ENCODE peak calls at places on chromosomes 11 and 22, in eight cellular contexts. J is cardiac muscle cell; W is body of pancreas; L is retinal pigment epithelial cell; F is AG10803; N is CD8-positive, alpha-beta T cell; H is dorsolateral prefrontal cortex; Y is GM23248. G is an unnamed sample.

GRCh38 chr11:31847761-31848160 is 36.6 kb upstream of the PAX6 start:
- DNase-seq in J (no peak), W (no peak), L (no peak), F (peak; percentile 12), N (no peak), H (no peak), Y (no peak), G (no peak)

GRCh38 chr22:49094151-49094550 is 733.5 kb downstream of the BRD1 start:
- DNase-seq in J (no peak), W (no peak), L (no peak), F (no peak), N (no peak), H (no peak), Y (no peak), G (no peak)

GRCh38 chr11:20966489-20966888 is 297.1 kb downstream of the NELL1 start:
- DNase-seq in J (no peak), W (no peak), L (no peak), F (no peak), N (no peak), H (no peak), Y (no peak), G (no peak)

GRCh38 chr11:15793032-15793996 is 563.0 kb downstream of the SOX6 start:
- DNase-seq in J (peak; percentile 50), W (no peak), L (no peak), F (peak; percentile 48), N (no peak), H (no peak), Y (peak; percentile 64), G (peak; percentile 43)

GRCh38 chr22:40231618-40232313 is 54.0 kb downstream of the TNRC6B start:
- DNase-seq in J (no peak), W (no peak), L (no peak), F (no peak), N (no peak), H (no peak), Y (no peak), G (no peak)

GRCh38 chr11:86214710-86215109 is 29.8 kb upstream of the EED start:
- DNase-seq in J (no peak), W (no peak), L (no peak), F (no peak), N (no peak), H (no peak), Y (peak; percentile 17), G (no peak)

GRCh38 chr11:94525933-94526332 is 13.7 kb downstream of the C11orf97 start:
- DNase-seq in J (peak; percentile 90), W (peak; percentile 78), L (peak; percentile 44), F (peak; percentile 79), N (no peak), H (peak; percentile 39), Y (peak; percentile 81), G (no peak)

GRCh38 chr11:18726040-18726439 is at the start of gene IGSF22:
- DNase-seq in J (no peak), W (no peak), L (no peak), F (no peak), N (no peak), H (no peak), Y (no peak), G (no peak)

GRCh38 chr22:45915841-45916240 is 61.1 kb downstream of the WNT7B start:
- DNase-seq in J (no peak), W (no peak), L (no peak), F (no peak), N (no peak), H (no peak), Y (no peak), G (no peak)

GRCh38 chr22:19844423-19845368 is 10.0 kb downstream of the GNB1L start:
- DNase-seq in J (peak; percentile 33), W (peak; percentile 30), L (no peak), F (peak; percentile 81), N (peak; percentile 37), H (peak; percentile 35), Y (peak; percentile 96), G (no peak)

GRCh38 chr11:119721129-119722120 is 7.6 kb downstream of the NECTIN1 start:
- DNase-seq in J (no peak), W (peak; percentile 69), L (no peak), F (peak; percentile 36), N (no peak), H (no peak), Y (peak; percentile 72), G (no peak)

GRCh38 chr11:78380615-78381029 is 37.0 kb downstream of the GAB2 start:
- DNase-seq in J (peak; percentile 82), W (no peak), L (no peak), F (peak; percentile 78), N (no peak), H (no peak), Y (peak; percentile 27), G (no peak)

GRCh38 chr22:19492504-19493174 is 12.9 kb downstream of the CDC45 start:
- DNase-seq in J (no peak), W (no peak), L (no peak), F (no peak), N (no peak), H (no peak), Y (no peak), G (no peak)

GRCh38 chr11:4181780-4182721 is 87.5 kb downstream of the RRM1 start:
- DNase-seq in J (peak; percentile 64), W (peak; percentile 86), L (peak; percentile 16), F (peak; percentile 28), N (no peak), H (peak; percentile 35), Y (peak; percentile 80), G (peak; percentile 4)

GRCh38 chr11:122717264-122717867 is 61.8 kb downstream of the UBASH3B start:
- DNase-seq in J (no peak), W (no peak), L (no peak), F (no peak), N (peak; percentile 57), H (no peak), Y (no peak), G (no peak)

GRCh38 chr22:44538071-44538470 is 40.0 kb upstream of the RTL6 start:
- DNase-seq in J (peak; percentile 71), W (no peak), L (no peak), F (peak; percentile 47), N (no peak), H (no peak), Y (peak; percentile 88), G (no peak)

GRCh38 chr22:20642668-20643179 is 131.2 kb upstream of the SERPIND1 start:
- DNase-seq in J (no peak), W (no peak), L (no peak), F (no peak), N (no peak), H (no peak), Y (no peak), G (no peak)

GRCh38 chr11:110463153-110463552 is 33.4 kb downstream of the FDX1 start:
- DNase-seq in J (peak; percentile 82), W (no peak), L (no peak), F (peak; percentile 35), N (no peak), H (peak; percentile 57), Y (peak; percentile 63), G (no peak)

GRCh38 chr22:19149962-19150361 is at the start of gene GSC2:
- DNase-seq in J (no peak), W (no peak), L (no peak), F (no peak), N (no peak), H (no peak), Y (no peak), G (no peak)

GRCh38 chr22:41613456-41613855 is 7.4 kb downstream of the DESI1 start:
- DNase-seq in J (no peak), W (no peak), L (no peak), F (no peak), N (no peak), H (no peak), Y (no peak), G (no peak)

GRCh38 chr11:9738126-9738525 is 74.2 kb downstream of the SWAP70 start:
- DNase-seq in J (peak; percentile 29), W (no peak), L (no peak), F (no peak), N (no peak), H (no peak), Y (no peak), G (no peak)

GRCh38 chr11:74330065-74330858 is 18.8 kb upstream of the P4HA3 start:
- DNase-seq in J (peak; percentile 33), W (no peak), L (peak; percentile 55), F (peak; percentile 40), N (no peak), H (no peak), Y (peak; percentile 83), G (peak; percentile 68)

GRCh38 chr22:27251563-27251962 is 550.0 kb downstream of the MN1 start:
- DNase-seq in J (peak; percentile 28), W (peak; percentile 46), L (no peak), F (no peak), N (no peak), H (no peak), Y (no peak), G (no peak)

GRCh38 chr22:50452649-50453048 is 22.2 kb downstream of the SBF1 start:
- DNase-seq in J (no peak), W (no peak), L (no peak), F (no peak), N (no peak), H (no peak), Y (no peak), G (no peak)

GRCh38 chr22:46660604-46661201 is 40.5 kb downstream of the GRAMD4 start:
- DNase-seq in J (no peak), W (peak; percentile 70), L (no peak), F (no peak), N (no peak), H (no peak), Y (no peak), G (no peak)

GRCh38 chr11:134024420-134025085 is 44.3 kb upstream of the JAM3 start:
- DNase-seq in J (no peak), W (no peak), L (no peak), F (no peak), N (no peak), H (no peak), Y (peak; percentile 91), G (no peak)

GRCh38 chr11:41404109-41404508 is 55.3 kb downstream of the LRRC4C start:
- DNase-seq in J (no peak), W (no peak), L (no peak), F (no peak), N (no peak), H (no peak), Y (no peak), G (no peak)

GRCh38 chr11:68032003-68032402 is 1.5 kb downstream of the NDUFS8 start:
- DNase-seq in J (no peak), W (no peak), L (no peak), F (no peak), N (no peak), H (no peak), Y (no peak), G (no peak)
- H3K4me3 ChIP-seq in J (no peak overlapping the region), W (no peak overlapping the region), L (no peak overlapping the region), F (no peak overlapping the region), N (no peak overlapping the region), H (peak overlapping the region; percentile 85), Y (no peak overlapping the region), G (peak overlapping the region; percentile 86)

GRCh38 chr11:111513240-111513605 is 1.0 kb upstream of the BTG4 start:
- DNase-seq in J (no peak), W (no peak), L (no peak), F (no peak), N (no peak), H (no peak), Y (no peak), G (no peak)
- H3K4me3 ChIP-seq in J (no peak overlapping the region), W (no peak overlapping the region), L (peak overlapping the region; percentile 19), F (peak overlapping the region; percentile 55), N (peak overlapping the region; percentile 24), H (peak overlapping the region; percentile 69), Y (peak overlapping the region; percentile 64), G (peak overlapping the region; percentile 48)

GRCh38 chr11:114061053-114062049 is 1.8 kb downstream of the ZBTB16 start:
- DNase-seq in J (peak; percentile 59), W (peak; percentile 69), L (no peak), F (no peak), N (no peak), H (no peak), Y (peak; percentile 57), G (no peak)
- H3K4me3 ChIP-seq in J (peak overlapping the region; percentile 85), W (peak overlapping the region; percentile 98), L (peak overlapping the region; percentile 38), F (peak overlapping the region; percentile 63), N (peak overlapping the region; percentile 70), H (peak overlapping the region; percentile 95), Y (peak overlapping the region; percentile 74), G (peak overlapping the region; percentile 91)

GRCh38 chr22:24145446-24146189 is 35.7 kb upstream of the SUSD2 start:
- DNase-seq in J (no peak), W (no peak), L (no peak), F (no peak), N (no peak), H (no peak), Y (no peak), G (no peak)
- H3K4me3 ChIP-seq in J (no peak overlapping the region), W (no peak overlapping the region), L (no peak overlapping the region), F (peak overlapping the region; percentile 16), N (no peak overlapping the region), H (no peak overlapping the region), Y (peak overlapping the region; percentile 8), G (no peak overlapping the region)

G was measured in epithelial cell of proximal tubule.